ENCODE peak calls at places on chromosome 19, in five cellular contexts. L, T, P, S and W are unnamed samples.

GRCh38 chr19:6489278-6490061 is 7.9 kb upstream of the DENND1C start:
- DNase-seq in L (no peak), T (no peak), P (no peak), S (no peak), W (no peak)

GRCh38 chr19:10747674-10748073 is 29.8 kb downstream of the DNM2 start:
- DNase-seq in L (no peak), T (no peak), P (no peak), S (no peak), W (no peak)

GRCh38 chr19:21110183-21110582 is 28.2 kb downstream of the ZNF714 start:
- DNase-seq in L (no peak), T (no peak), P (no peak), S (no peak), W (no peak)

GRCh38 chr19:5392476-5392875 is 51.9 kb upstream of the PTPRS start:
- DNase-seq in L (no peak), T (no peak), P (no peak), S (no peak), W (no peak)

GRCh38 chr19:15266683-15267082 is 34.4 kb upstream of the EPHX3 start:
- DNase-seq in L (no peak), T (no peak), P (no peak), S (no peak), W (no peak)

GRCh38 chr19:5287066-5287465 is 53.5 kb downstream of the PTPRS start:
- DNase-seq in L (no peak), T (no peak), P (no peak), S (no peak), W (no peak)

GRCh38 chr19:16266586-16266942 is 58.1 kb upstream of the KLF2 start:
- DNase-seq in L (no peak), T (no peak), P (no peak), S (no peak), W (no peak)

GRCh38 chr19:55447421-55448174 is 4.5 kb upstream of the SHISA7 start:
- DNase-seq in L (no peak), T (no peak), P (peak; percentile 52), S (peak; percentile 80), W (peak; percentile 61)

GRCh38 chr19:41106177-41106576 is 8.1 kb upstream of the CYP2F1 start:
- DNase-seq in L (no peak), T (no peak), P (no peak), S (no peak), W (no peak)

GRCh38 chr19:16587031-16588023 is 15.1 kb upstream of the SLC35E1 start:
- DNase-seq in L (peak; percentile 71), T (no peak), P (no peak), S (no peak), W (no peak)

GRCh38 chr19:14599548-14600147 is 16.8 kb downstream of the CLEC17A start:
- DNase-seq in L (no peak), T (no peak), P (no peak), S (no peak), W (no peak)

GRCh38 chr19:12676384-12676792 is 5.3 kb downstream of the DHPS start:
- DNase-seq in L (peak; percentile 56), T (peak; percentile 89), P (peak; percentile 83), S (peak; percentile 85), W (peak; percentile 85)

GRCh38 chr19:14031719-14032480 is at the start of gene IL27RA:
- DNase-seq in L (peak; percentile 51), T (peak; percentile 63), P (peak; percentile 83), S (peak; percentile 77), W (peak; percentile 48)

GRCh38 chr19:41821003-41821735 is 23.3 kb downstream of the LYPD4 start:
- DNase-seq in L (peak; percentile 10), T (peak; percentile 37), P (peak; percentile 77), S (peak; percentile 73), W (peak; percentile 47)

GRCh38 chr19:5113101-5113557 is 144.2 kb downstream of the KDM4B start:
- DNase-seq in L (peak; percentile 81), T (no peak), P (no peak), S (peak; percentile 77), W (no peak)

GRCh38 chr19:40578442-40578908 is 1.8 kb downstream of the SHKBP1 start:
- DNase-seq in L (peak; percentile 46), T (no peak), P (peak; percentile 85), S (peak; percentile 73), W (no peak)

GRCh38 chr19:11418518-11419506 is at the start of gene RGL3:
- DNase-seq in L (no peak), T (peak; percentile 83), P (peak; percentile 34), S (no peak), W (peak; percentile 70)

DNA sequence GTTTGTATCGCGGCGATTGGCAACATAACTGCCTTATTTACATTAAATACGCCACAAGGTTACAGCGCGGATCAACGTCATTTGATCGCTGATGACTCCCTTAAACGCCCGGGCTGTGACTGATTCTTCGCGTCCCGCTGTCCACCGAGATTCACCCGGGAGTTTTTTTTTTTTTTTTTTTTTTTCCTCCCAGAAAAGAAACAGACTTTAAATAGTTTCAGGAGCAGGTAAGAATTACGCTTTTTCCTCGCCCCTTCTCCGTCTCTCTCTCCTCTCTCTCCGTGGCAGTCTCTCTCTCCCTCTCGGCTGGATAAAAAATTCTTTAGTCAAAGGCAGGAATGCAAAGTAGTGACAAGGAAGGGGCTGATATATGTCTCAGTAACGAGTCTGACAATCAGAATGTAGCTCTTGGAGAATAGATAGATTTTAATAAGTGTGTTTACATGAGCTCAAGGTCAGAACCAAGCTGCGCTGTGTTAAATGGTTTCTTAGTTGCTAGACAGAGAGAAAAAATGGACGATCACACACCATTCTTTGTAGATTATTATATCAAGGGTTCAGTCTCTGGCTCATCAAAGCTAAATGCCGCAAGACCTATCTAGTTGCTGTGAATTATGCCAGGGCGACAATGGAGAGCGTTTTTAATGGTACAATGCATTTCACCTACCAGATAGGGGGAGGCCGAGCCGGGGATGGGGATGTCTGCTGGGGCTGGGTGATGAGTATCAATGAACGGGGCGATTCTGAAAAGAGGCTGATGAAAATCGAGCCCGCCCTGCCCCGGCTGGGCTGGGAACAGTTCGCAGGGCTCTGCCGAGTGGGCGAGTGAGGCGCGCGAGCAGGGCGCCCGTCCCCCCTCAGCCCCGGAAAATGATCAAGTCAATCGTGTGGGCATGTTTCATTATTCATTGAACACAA is 147.2 kb upstream of the ZNF536 start:
- DNase-seq in L (no peak), T (peak; percentile 22), P (no peak), S (peak; percentile 43), W (no peak)
- TF ChIP-seq EZH2 in L (peak; percentile 43), T (peak; percentile 98), P (no peak), S (no peak), W (no peak)

DNA sequence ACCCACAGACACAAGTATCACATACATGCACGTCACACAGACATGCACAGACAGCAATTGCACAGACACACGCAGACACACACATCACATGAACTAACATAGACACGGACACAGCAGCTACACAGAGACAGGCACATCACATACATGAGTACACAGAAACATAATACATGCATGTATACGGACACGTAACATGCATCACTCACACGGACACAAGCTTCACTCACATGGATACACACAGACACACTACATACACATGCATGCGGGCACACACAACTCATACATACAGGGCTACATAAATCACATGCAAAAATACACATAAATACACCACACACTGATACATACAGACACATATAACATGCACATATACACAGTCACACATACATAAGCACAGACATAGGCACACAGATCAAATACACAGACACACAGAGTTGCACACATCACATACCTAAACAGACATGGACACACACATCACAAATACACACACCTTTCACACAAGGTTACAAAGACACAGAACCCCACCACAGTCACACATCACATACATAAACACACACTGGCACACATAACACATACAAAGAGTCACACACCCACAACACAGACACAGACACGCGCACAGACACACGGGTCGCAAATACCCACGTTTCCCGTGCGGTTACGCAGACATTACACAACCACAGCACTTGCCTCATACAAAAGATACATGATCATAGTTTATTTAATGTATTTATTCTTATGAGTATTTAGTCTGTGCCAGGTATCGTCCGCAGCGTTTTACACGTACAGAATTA is 1.1 kb upstream of the LMTK3 start:
- DNase-seq in L (no peak), T (no peak), P (no peak), S (no peak), W (no peak)
- TF ChIP-seq EZH2 in L (peak; percentile 89), T (no peak), P (no peak), S (no peak), W (no peak)

GRCh38 chr19:3785938-3786824 is at the start of gene MATK:
- DNase-seq in L (no peak), T (no peak), P (peak; percentile 76), S (no peak), W (no peak)
- TF ChIP-seq EZH2 in L (no peak), T (no peak), P (no peak), S (no peak), W (no peak)

GRCh38 chr19:46016426-46017094 is 6.3 kb downstream of the PGLYRP1 start:
- DNase-seq in L (peak; percentile 59), T (peak; percentile 94), P (peak; percentile 93), S (peak; percentile 83), W (peak; percentile 82)
- TF ChIP-seq EZH2 in L (peak; percentile 7), T (no peak), P (no peak), S (no peak), W (no peak)

DNA sequence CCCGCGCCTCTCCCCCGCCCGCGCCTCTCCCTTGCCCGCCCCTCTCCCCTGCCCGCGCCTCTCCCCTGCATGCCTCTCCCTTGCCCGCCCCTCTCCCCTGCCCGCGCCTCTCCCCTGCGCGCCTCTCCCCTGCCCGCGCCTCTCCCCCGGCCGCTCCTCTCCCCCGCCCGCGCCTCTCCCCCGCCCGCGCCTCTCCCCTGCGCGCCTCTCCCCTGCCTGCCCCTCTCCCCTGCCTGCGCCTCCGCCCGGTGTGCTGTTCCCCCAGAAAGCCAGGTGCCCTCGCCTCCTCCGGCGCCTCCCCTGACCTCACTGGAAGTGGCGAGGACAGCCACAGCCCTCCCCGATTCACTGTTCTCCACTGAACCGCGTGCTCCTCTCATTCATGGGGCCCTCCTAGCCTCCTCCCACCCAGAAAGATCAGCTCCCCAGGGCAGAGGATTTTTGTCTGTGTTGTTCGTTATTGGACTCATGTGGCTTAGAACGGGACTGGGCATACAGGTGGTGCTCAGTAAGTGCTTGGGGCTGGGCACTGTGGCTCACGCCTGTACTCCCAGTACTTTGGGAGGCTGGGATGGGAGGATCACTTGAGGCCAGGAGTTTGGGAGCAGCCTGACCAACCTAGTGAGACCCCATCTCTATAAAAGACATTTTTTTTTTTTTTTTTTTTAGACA is 3.6 kb downstream of the PRTN3 start:
- DNase-seq in L (no peak), T (no peak), P (no peak), S (no peak), W (no peak)
- TF ChIP-seq EZH2 in L (peak; percentile 87), T (no peak), P (no peak), S (no peak), W (peak; percentile 55)

GRCh38 chr19:18603958-18604819 is 2.4 kb downstream of the CRLF1 start:
- DNase-seq in L (no peak), T (no peak), P (no peak), S (no peak), W (no peak)

GRCh38 chr19:18601875-18602274 is 4.7 kb downstream of the CRLF1 start:
- DNase-seq in L (no peak), T (no peak), P (no peak), S (no peak), W (peak; percentile 50)

GRCh38 chr19:18605196-18605545 is 1.4 kb downstream of the CRLF1 start:
- DNase-seq in L (no peak), T (no peak), P (no peak), S (no peak), W (no peak)

GRCh38 chr19:18604820-18605159 is 1.8 kb downstream of the CRLF1 start:
- DNase-seq in L (no peak), T (no peak), P (no peak), S (no peak), W (no peak)

GRCh38 chr19:18603255-18603957 is 3.2 kb downstream of the CRLF1 start:
- DNase-seq in L (peak; percentile 32), T (no peak), P (peak; percentile 67), S (no peak), W (no peak)
- TF ChIP-seq EZH2 in L (peak; percentile 52), T (no peak), P (no peak), S (no peak), W (no peak)

GRCh38 chr19:35031072-35031881 is 1.0 kb downstream of the SCN1B start:
- DNase-seq in L (peak; percentile 32), T (no peak), P (peak; percentile 61), S (peak; percentile 59), W (peak; percentile 35)
- TF ChIP-seq EZH2 in L (no peak), T (no peak), P (no peak), S (no peak), W (peak; percentile 56)